ENCODE peak calls at places on chromosomes 12 and 14, in seven cellular contexts. W, S, D, H, P, K and N are unnamed samples.
A peak's percentile ranks its signal among the peaks of the same experiment; 100 is the strongest.

GRCh38 chr12:29082522-29082921 is 66.6 kb upstream of the FAR2 start:
- DNase-seq in P (no peak), H (no peak), D (no peak), K (no peak), W (no peak), S (no peak), N (no peak)

GRCh38 chr14:58733451-58734208 is 95.9 kb downstream of the DACT1 start:
- DNase-seq in W (no peak), P (no peak), S (no peak), D (no peak), H (no peak), K (no peak), N (no peak)

GRCh38 chr14:91059576-91060471 is 617 bp downstream of the RPS6KA5 start:
- DNase-seq in P (peak; percentile 57), H (peak; percentile 67), K (peak; percentile 74), S (peak; percentile 28), D (no peak), W (no peak), N (peak; percentile 25)

GRCh38 chr12:111685322-111685810 is 390 bp downstream of the BRAP start:
- DNase-seq in P (peak; percentile 13), S (peak; percentile 20), K (no peak), W (no peak), D (no peak), H (peak; percentile 15), N (no peak)

GRCh38 chr12:109222062-109222461 is 87.0 kb downstream of the FOXN4 start:
- DNase-seq in H (no peak), P (no peak), W (no peak), K (no peak), S (no peak), D (no peak), N (no peak)

GRCh38 chr14:101865288-101865687 is 99.1 kb upstream of the DYNC1H1 start:
- DNase-seq in W (no peak), S (no peak), D (no peak), K (no peak), P (no peak), H (no peak), N (no peak)

GRCh38 chr12:124506145-124506831 is 61.1 kb downstream of the NCOR2 start:
- DNase-seq in S (peak; percentile 87), H (no peak), W (no peak), K (peak; percentile 97), P (peak; percentile 15), D (peak; percentile 86), N (peak; percentile 98)

GRCh38 chr14:104927432-104927816 is 2.7 kb downstream of the PLD4 start:
- DNase-seq in P (no peak), D (peak; percentile 6), S (no peak), H (no peak), K (no peak), W (no peak), N (no peak)

GRCh38 chr12:105092336-105092735 is 8.1 kb upstream of the ALDH1L2 start:
- DNase-seq in D (no peak), H (no peak), P (peak; percentile 46), S (no peak), K (no peak), W (no peak), N (no peak)

GRCh38 chr14:100575266-100575995 is 11.8 kb downstream of the BEGAIN start:
- DNase-seq in K (peak; percentile 25), S (no peak), P (no peak), H (no peak), D (no peak), W (no peak), N (no peak)

GRCh38 chr12:48780381-48781025 is 8.4 kb downstream of the ADCY6 start:
- DNase-seq in K (no peak), W (no peak), H (no peak), S (no peak), P (no peak), D (no peak), N (no peak)

GRCh38 chr12:73902270-73902669 is 635.4 kb upstream of the ATXN7L3B start:
- DNase-seq in H (no peak), D (no peak), K (no peak), W (no peak), S (no peak), P (peak; percentile 46), N (no peak)

GRCh38 chr12:93879476-93880376 is 202.6 kb downstream of the CRADD start:
- DNase-seq in S (no peak), H (no peak), K (no peak), D (no peak), W (peak; percentile 66), P (no peak), N (no peak)

GRCh38 chr14:96362071-96362964 is 823 bp downstream of the ATG2B start:
- DNase-seq in D (no peak), S (peak; percentile 28), K (no peak), P (peak; percentile 71), H (peak; percentile 75), W (no peak), N (peak; percentile 41)

GRCh38 chr12:1918081-1918874 is at the start of gene CACNA2D4:
- DNase-seq in H (no peak), K (peak; percentile 38), W (peak; percentile 88), S (no peak), P (no peak), D (no peak), N (peak; percentile 60)

GRCh38 chr12:127293507-127294310 is 973.3 kb upstream of the TMEM132C start:
- DNase-seq in D (peak; percentile 30), K (peak; percentile 80), W (no peak), P (peak; percentile 93), S (peak; percentile 41), H (no peak), N (peak; percentile 89)

GRCh38 chr12:77998236-77998786 is 167.6 kb downstream of the NAV3 start:
- DNase-seq in W (no peak), S (no peak), D (no peak), P (no peak), K (no peak), H (no peak), N (no peak)
- H3K27ac ChIP-seq in W (no peak overlapping the region), S (no peak overlapping the region), D (no peak overlapping the region), P (no peak overlapping the region), K (no peak overlapping the region), H (no peak overlapping the region), N (no peak overlapping the region)

GRCh38 chr14:92670967-92671366 is 77.5 kb downstream of the LGMN start:
- DNase-seq in D (no peak), H (no peak), W (no peak), S (no peak), K (no peak), P (no peak), N (no peak)
- H3K27ac ChIP-seq in D (no peak overlapping the region), H (peak overlapping the region; percentile 39), W (no peak overlapping the region), S (no peak overlapping the region), K (no peak overlapping the region), P (no peak overlapping the region), N (no peak overlapping the region)

GRCh38 chr12:47717046-47717442 is 8.2 kb downstream of the ENDOU start:
- DNase-seq in K (peak; percentile 58), W (no peak), P (no peak), S (no peak), H (no peak), D (no peak), N (no peak)
- H3K27ac ChIP-seq in K (peak overlapping the region; percentile 93), W (peak overlapping the region; percentile 86), P (no peak overlapping the region), S (peak overlapping the region; percentile 79), H (no peak overlapping the region), D (peak overlapping the region; percentile 95), N (peak overlapping the region; percentile 68)

GRCh38 chr12:68911197-68911718 is 21.7 kb downstream of the CPM start:
- DNase-seq in D (no peak), P (no peak), W (no peak), S (no peak), K (no peak), H (no peak), N (no peak)

GRCh38 chr12:68913682-68914081 is 19.3 kb downstream of the CPM start:
- DNase-seq in S (no peak), H (no peak), D (no peak), K (no peak), W (no peak), P (no peak), N (no peak)

GRCh38 chr12:68910128-68910527 is 22.8 kb downstream of the CPM start:
- DNase-seq in W (no peak), K (no peak), P (peak; percentile 71), D (no peak), H (no peak), S (no peak), N (no peak)

GRCh38 chr12:68915055-68915454 is 17.9 kb downstream of the CPM start:
- DNase-seq in S (no peak), W (no peak), P (peak; percentile 59), K (no peak), D (no peak), H (no peak), N (no peak)

GRCh38 chr12:68912916-68913315 is 20.1 kb downstream of the CPM start:
- DNase-seq in K (no peak), D (no peak), W (no peak), S (no peak), P (no peak), H (no peak), N (no peak)
- H3K27ac ChIP-seq in K (no peak overlapping the region), D (no peak overlapping the region), W (no peak overlapping the region), S (no peak overlapping the region), P (no peak overlapping the region), H (no peak overlapping the region), N (no peak overlapping the region)

GRCh38 chr12:122125452-122126341 is 47.1 kb downstream of the MLXIP start:
- DNase-seq in K (peak; percentile 46), W (no peak), D (no peak), H (no peak), S (no peak), P (no peak), N (no peak)
- H3K27ac ChIP-seq in K (no peak overlapping the region), W (no peak overlapping the region), D (no peak overlapping the region), H (no peak overlapping the region), S (no peak overlapping the region), P (no peak overlapping the region), N (no peak overlapping the region)

DNA sequence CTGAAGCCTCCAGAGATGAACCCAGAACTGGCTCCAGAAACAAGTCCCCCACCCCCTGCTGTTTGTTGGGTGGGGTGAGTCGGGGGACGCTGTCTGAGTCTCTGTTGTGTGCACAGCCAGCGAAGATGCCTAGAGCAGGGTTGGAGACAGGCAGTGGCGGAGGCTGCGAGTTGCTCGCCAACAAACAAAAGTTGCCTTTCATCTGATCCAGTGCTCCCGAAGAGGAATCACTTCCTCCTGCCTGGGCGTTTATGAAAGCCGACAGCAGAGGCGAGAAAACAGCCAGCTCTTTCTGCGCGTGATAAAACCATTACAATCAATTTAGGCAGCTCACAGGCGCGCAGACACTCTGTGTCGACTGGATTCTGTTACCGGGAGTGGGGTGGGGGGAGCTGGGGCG is 678.7 kb downstream of the MED13L start:
- DNase-seq in H (no peak), D (no peak), S (no peak), K (peak; percentile 55), W (no peak), P (no peak), N (peak; percentile 2)
- H3K27ac ChIP-seq in H (no peak overlapping the region), D (peak overlapping the region; percentile 69), S (no peak overlapping the region), K (no peak overlapping the region), W (no peak overlapping the region), P (no peak overlapping the region), N (no peak overlapping the region)